ENCODE peak calls at places on chromosomes 3 and 15, in nine cellular contexts. C, R, F, M, P, X, N, B and G are unnamed samples.

GRCh38 chr15:95259513-95259912 is 1028.2 kb downstream of the MCTP2 start:
- DNase-seq in B (peak; percentile 72), R (peak; percentile 58), M (peak; percentile 32), P (no peak), X (peak; percentile 57), N (peak; percentile 51), F (peak; percentile 77), C (peak; percentile 19), G (peak; percentile 80)

GRCh38 chr15:82647835-82648256 is 683 bp upstream of the CPEB1 start:
- DNase-seq in B (no peak), P (peak; percentile 20), F (no peak), N (no peak), X (peak; percentile 26), C (peak; percentile 37), M (peak; percentile 43), R (no peak), G (no peak)

GRCh38 chr15:25944386-25944785 is 81.3 kb upstream of the ATP10A start:
- DNase-seq in B (no peak), F (no peak), M (no peak), C (no peak), R (no peak), X (no peak), N (no peak), P (no peak), G (no peak)

GRCh38 chr3:31533169-31533870 is 595 bp downstream of the STT3B start:
- DNase-seq in N (peak; percentile 58), P (peak; percentile 50), B (peak; percentile 73), R (peak; percentile 43), X (peak; percentile 49), C (peak; percentile 51), F (no peak), M (peak; percentile 29), G (peak; percentile 65)

GRCh38 chr3:118628704-118629341 is 405.8 kb downstream of the IGSF11 start:
- DNase-seq in B (peak; percentile 82), R (peak; percentile 52), P (no peak), M (no peak), N (peak; percentile 35), X (peak; percentile 73), F (peak; percentile 79), C (no peak), G (peak; percentile 93)

GRCh38 chr3:44468572-44469520 is 8.6 kb downstream of the ZNF445 start:
- DNase-seq in P (no peak), C (no peak), B (no peak), M (peak; percentile 8), X (peak; percentile 32), R (peak; percentile 85), F (peak; percentile 27), N (no peak), G (peak; percentile 74)

GRCh38 chr15:99925661-99926461 is 192.6 kb upstream of the LYSMD4 start:
- DNase-seq in C (peak; percentile 76), F (peak; percentile 49), R (peak; percentile 46), N (no peak), M (peak; percentile 70), B (no peak), X (peak; percentile 66), P (peak; percentile 80), G (peak; percentile 69)

GRCh38 chr3:29099296-29099695 is 181.6 kb upstream of the RBMS3 start:
- DNase-seq in P (no peak), B (no peak), M (no peak), F (no peak), R (no peak), X (no peak), C (no peak), N (no peak), G (no peak)

GRCh38 chr3:151395806-151396205 is 11.3 kb upstream of the P2RY12 start:
- DNase-seq in C (no peak), P (no peak), N (no peak), M (no peak), F (peak; percentile 40), R (peak; percentile 90), X (no peak), B (no peak), G (no peak)

GRCh38 chr3:106120334-106120733 is 251.5 kb upstream of the CBLB start:
- DNase-seq in N (peak; percentile 20), F (peak; percentile 35), B (no peak), M (no peak), C (no peak), X (no peak), R (peak; percentile 19), P (no peak), G (no peak)